ENCODE peak calls at places on chromosomes 16 and 17, in six cellular contexts. One of them, this sample, is unnamed. For H3K4me1, the result is how much of the 10 kb centered on the place peaks cover.

GRCh38 chr17:67753026-67753425 is 35.3 kb downstream of the NOL11 start:
- DNase-seq in HCT116: no peak
- DNase-seq in HepG2: no peak
- DNase-seq in K562: no peak
- DNase-seq in H1: no peak
- DNase-seq in GM12878: no peak
- DNase-seq in this sample: no peak

GRCh38 chr16:57141822-57142631 is 43.8 kb downstream of the PSME3IP1 start:
- DNase-seq in HCT116: no peak
- DNase-seq in HepG2: no peak
- DNase-seq in K562: no peak
- DNase-seq in H1: no peak
- DNase-seq in GM12878: no peak
- DNase-seq in this sample: no peak

GRCh38 chr17:7560172-7561027 is 1.3 kb upstream of the SENP3 start:
- DNase-seq in HCT116: no peak
- DNase-seq in HepG2: peak
- DNase-seq in K562: peak
- DNase-seq in H1: no peak
- DNase-seq in GM12878: no peak
- DNase-seq in this sample: no peak

GRCh38 chr17:78670850-78671291 is 93.7 kb upstream of the DNAH17 start:
- DNase-seq in HCT116: no peak
- DNase-seq in HepG2: no peak
- DNase-seq in K562: no peak
- DNase-seq in H1: no peak
- DNase-seq in GM12878: no peak
- DNase-seq in this sample: no peak

GRCh38 chr16:76201385-76201784 is 75.8 kb upstream of the CNTNAP4 start:
- DNase-seq in HCT116: no peak
- DNase-seq in HepG2: no peak
- DNase-seq in K562: no peak
- DNase-seq in H1: no peak
- DNase-seq in GM12878: no peak
- DNase-seq in this sample: no peak

GRCh38 chr17:67127925-67128324 is 83.6 kb downstream of the CACNG1 start:
- DNase-seq in HCT116: no peak
- DNase-seq in HepG2: no peak
- DNase-seq in K562: no peak
- DNase-seq in H1: no peak
- DNase-seq in GM12878: no peak
- DNase-seq in this sample: no peak

GRCh38 chr17:68318103-68318991 is 27.1 kb downstream of the ARSG start:
- DNase-seq in HCT116: peak
- DNase-seq in HepG2: peak
- DNase-seq in K562: no peak
- DNase-seq in H1: no peak
- DNase-seq in GM12878: no peak
- DNase-seq in this sample: peak

GRCh38 chr17:66507103-66507923 is 204.9 kb downstream of the PRKCA start:
- DNase-seq in HCT116: peak
- DNase-seq in HepG2: peak
- DNase-seq in K562: peak
- DNase-seq in H1: no peak
- DNase-seq in GM12878: no peak
- DNase-seq in this sample: no peak

GRCh38 chr16:27225536-27226360 is 22.4 kb downstream of the KDM8 start:
- DNase-seq in HCT116: no peak
- DNase-seq in HepG2: no peak
- DNase-seq in K562: no peak
- DNase-seq in H1: no peak
- DNase-seq in GM12878: no peak
- DNase-seq in this sample: no peak

GRCh38 chr16:25729188-25729587 is 37.4 kb downstream of the HS3ST4 start:
- DNase-seq in HCT116: no peak
- DNase-seq in HepG2: no peak
- DNase-seq in K562: no peak
- DNase-seq in H1: no peak
- DNase-seq in GM12878: no peak
- DNase-seq in this sample: no peak

GRCh38 chr17:35766903-35767510 is 6.3 kb downstream of the C17orf50 start:
- DNase-seq in HCT116: no peak
- DNase-seq in HepG2: no peak
- DNase-seq in K562: peak
- DNase-seq in H1: no peak
- DNase-seq in GM12878: no peak
- DNase-seq in this sample: no peak

GRCh38 chr17:66348605-66349165 is 46.3 kb downstream of the PRKCA start:
- DNase-seq in HCT116: peak
- DNase-seq in HepG2: peak
- DNase-seq in K562: peak
- DNase-seq in H1: no peak
- DNase-seq in GM12878: no peak
- DNase-seq in this sample: no peak

GRCh38 chr16:71472041-71472440 is 10.0 kb upstream of the ZNF23 start:
- DNase-seq in HCT116: no peak
- DNase-seq in HepG2: no peak
- DNase-seq in K562: no peak
- DNase-seq in H1: no peak
- DNase-seq in GM12878: no peak
- DNase-seq in this sample: no peak

GRCh38 chr17:75695141-75695829 is 26.0 kb upstream of the ITGB4 start:
- DNase-seq in HCT116: peak
- DNase-seq in HepG2: no peak
- DNase-seq in K562: no peak
- DNase-seq in H1: no peak
- DNase-seq in GM12878: no peak
- DNase-seq in this sample: no peak

GRCh38 chr16:87563022-87563421 is 39.3 kb upstream of the JPH3 start:
- DNase-seq in HCT116: no peak
- DNase-seq in HepG2: no peak
- DNase-seq in K562: no peak
- DNase-seq in H1: no peak
- DNase-seq in GM12878: no peak
- DNase-seq in this sample: no peak

GRCh38 chr17:44840936-44841335 is 6.7 kb upstream of the HIGD1B start:
- DNase-seq in HCT116: no peak
- DNase-seq in HepG2: no peak
- DNase-seq in K562: no peak
- DNase-seq in H1: no peak
- DNase-seq in GM12878: no peak
- DNase-seq in this sample: no peak

GRCh38 chr16:54926166-54926838 is 4.4 kb upstream of the IRX5 start:
- DNase-seq in HCT116: no peak
- DNase-seq in HepG2: no peak
- DNase-seq in K562: no peak
- DNase-seq in H1: no peak
- DNase-seq in GM12878: no peak
- DNase-seq in this sample: no peak

GRCh38 chr16:495127-495748 is 32.3 kb upstream of the CAPN15 start:
- DNase-seq in HCT116: no peak
- DNase-seq in HepG2: peak
- DNase-seq in K562: peak
- DNase-seq in H1: peak
- DNase-seq in GM12878: no peak
- DNase-seq in this sample: peak

GRCh38 chr17:15261063-15261817 is 3.9 kb downstream of the PMP22 start:
- DNase-seq in HCT116: no peak
- DNase-seq in HepG2: peak
- DNase-seq in K562: no peak
- DNase-seq in H1: no peak
- DNase-seq in GM12878: no peak
- DNase-seq in this sample: no peak

GRCh38 chr17:19510903-19511302 is 22.8 kb upstream of the SLC47A1 start:
- DNase-seq in HCT116: no peak
- DNase-seq in HepG2: no peak
- DNase-seq in K562: no peak
- DNase-seq in H1: no peak
- DNase-seq in GM12878: no peak
- DNase-seq in this sample: no peak

GRCh38 chr17:3754458-3755334 is 31.0 kb downstream of the HASPIN start:
- DNase-seq in HCT116: peak
- DNase-seq in HepG2: no peak
- DNase-seq in K562: peak
- DNase-seq in H1: peak
- DNase-seq in GM12878: no peak
- DNase-seq in this sample: peak

GRCh38 chr16:84884311-84885023 is 64.7 kb downstream of the CRISPLD2 start:
- DNase-seq in HCT116: no peak
- DNase-seq in HepG2: peak
- DNase-seq in K562: peak
- DNase-seq in H1: no peak
- DNase-seq in GM12878: no peak
- DNase-seq in this sample: no peak

GRCh38 chr17:50661795-50662391 is 27.2 kb downstream of the ABCC3 start:
- DNase-seq in HCT116: peak
- DNase-seq in HepG2: peak
- DNase-seq in K562: peak
- DNase-seq in H1: no peak
- DNase-seq in GM12878: no peak
- DNase-seq in this sample: no peak

GRCh38 chr16:88372522-88372921 is 10.2 kb upstream of the ZNF469 start:
- DNase-seq in HCT116: no peak
- DNase-seq in HepG2: no peak
- DNase-seq in K562: no peak
- DNase-seq in H1: no peak
- DNase-seq in GM12878: no peak
- DNase-seq in this sample: no peak

GRCh38 chr16:5054876-5055865 is 10.6 kb downstream of the C16orf89 start:
- DNase-seq in HCT116: no peak
- DNase-seq in HepG2: no peak
- DNase-seq in K562: no peak
- DNase-seq in H1: no peak
- DNase-seq in GM12878: no peak
- DNase-seq in this sample: no peak

GRCh38 chr17:34639706-34640425 is 60.5 kb downstream of the TMEM132E start:
- DNase-seq in HCT116: no peak
- DNase-seq in HepG2: no peak
- DNase-seq in K562: no peak
- DNase-seq in H1: no peak
- DNase-seq in GM12878: no peak
- DNase-seq in this sample: no peak

GRCh38 chr17:34645636-34646035 is 66.3 kb downstream of the TMEM132E start:
- DNase-seq in HCT116: no peak
- DNase-seq in HepG2: no peak
- DNase-seq in K562: no peak
- DNase-seq in H1: no peak
- DNase-seq in GM12878: no peak
- DNase-seq in this sample: no peak

GRCh38 chr17:34641368-34641767 is 62.0 kb downstream of the TMEM132E start:
- DNase-seq in HCT116: no peak
- DNase-seq in HepG2: no peak
- DNase-seq in K562: no peak
- DNase-seq in H1: no peak
- DNase-seq in GM12878: no peak
- DNase-seq in this sample: no peak

GRCh38 chr17:34647511-34647910 is 68.1 kb downstream of the TMEM132E start:
- DNase-seq in HCT116: no peak
- DNase-seq in HepG2: no peak
- DNase-seq in K562: peak
- DNase-seq in H1: no peak
- DNase-seq in GM12878: no peak
- DNase-seq in this sample: no peak

GRCh38 chr17:34644941-34645550 is 65.7 kb downstream of the TMEM132E start:
- DNase-seq in HCT116: no peak
- DNase-seq in HepG2: no peak
- DNase-seq in K562: no peak
- DNase-seq in H1: no peak
- DNase-seq in GM12878: no peak
- DNase-seq in this sample: no peak
- H3K4me3 ChIP-seq in HCT116: no peak
- H3K4me3 ChIP-seq in HepG2: no peak
- H3K4me3 ChIP-seq in K562: no peak
- H3K4me3 ChIP-seq in H1: no peak
- H3K4me3 ChIP-seq in GM12878: no peak
- H3K4me3 ChIP-seq in this sample: no peak

DNA sequence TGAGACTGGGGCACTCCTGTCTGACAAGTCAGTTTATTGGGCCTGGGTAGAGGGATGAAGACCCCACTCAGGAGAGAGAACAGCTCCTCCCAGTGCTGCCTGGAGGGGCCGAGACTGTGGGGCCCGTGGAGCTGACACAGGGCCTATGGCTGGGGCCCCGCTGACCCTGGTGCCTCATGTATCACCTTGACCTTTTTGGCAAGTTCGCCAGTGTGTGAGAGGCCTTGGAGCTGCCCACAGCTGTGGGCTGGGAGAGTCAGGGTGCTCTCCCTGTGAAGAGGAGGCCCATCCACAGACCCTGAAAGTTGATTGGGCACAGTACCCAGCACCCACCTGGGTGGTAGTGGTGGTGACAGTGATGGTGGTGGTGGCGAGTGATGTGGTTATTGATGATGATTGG is 28.9 kb downstream of the BAHCC1 start:
- DNase-seq in HCT116: no peak
- DNase-seq in HepG2: no peak
- DNase-seq in K562: no peak
- DNase-seq in H1: no peak
- DNase-seq in GM12878: no peak
- DNase-seq in this sample: no peak
- H3K4me1 ChIP-seq in HCT116: half or more
- H3K4me1 ChIP-seq in HepG2: under half
- H3K4me1 ChIP-seq in K562: under half
- H3K4me1 ChIP-seq in H1: under half
- H3K4me1 ChIP-seq in GM12878: under half
- H3K4me1 ChIP-seq in this sample: under half

DNA sequence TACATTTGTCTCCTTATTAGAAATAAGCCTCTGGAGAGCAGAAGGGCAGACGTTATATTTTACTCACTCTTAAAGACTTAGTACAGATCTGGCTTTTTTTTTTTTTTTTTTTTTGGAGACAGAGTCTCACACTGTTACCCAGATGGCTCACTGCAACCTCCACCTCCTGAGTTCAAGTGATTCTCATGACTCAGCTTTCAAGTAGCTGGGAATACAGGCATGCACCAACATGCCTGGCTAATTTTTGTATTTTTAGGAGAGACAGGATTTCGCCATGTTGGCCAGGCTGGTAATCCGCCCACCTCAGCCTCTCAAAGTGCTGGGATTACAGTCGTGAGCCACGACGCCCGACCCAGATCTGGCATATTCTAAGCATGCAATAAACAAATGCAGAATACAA is 36.4 kb upstream of the TMEM97 start:
- DNase-seq in HCT116: peak
- DNase-seq in HepG2: no peak
- DNase-seq in K562: no peak
- DNase-seq in H1: no peak
- DNase-seq in GM12878: no peak
- DNase-seq in this sample: no peak
- TF ChIP-seq ZNF274 in HCT116: no peak
- TF ChIP-seq ZNF274 in HepG2: no peak
- TF ChIP-seq ZNF274 in K562: no peak
- TF ChIP-seq ZNF274 in H1: no peak
- TF ChIP-seq ZNF274 in GM12878: no peak
- TF ChIP-seq ZNF274 in this sample: no peak

DNA sequence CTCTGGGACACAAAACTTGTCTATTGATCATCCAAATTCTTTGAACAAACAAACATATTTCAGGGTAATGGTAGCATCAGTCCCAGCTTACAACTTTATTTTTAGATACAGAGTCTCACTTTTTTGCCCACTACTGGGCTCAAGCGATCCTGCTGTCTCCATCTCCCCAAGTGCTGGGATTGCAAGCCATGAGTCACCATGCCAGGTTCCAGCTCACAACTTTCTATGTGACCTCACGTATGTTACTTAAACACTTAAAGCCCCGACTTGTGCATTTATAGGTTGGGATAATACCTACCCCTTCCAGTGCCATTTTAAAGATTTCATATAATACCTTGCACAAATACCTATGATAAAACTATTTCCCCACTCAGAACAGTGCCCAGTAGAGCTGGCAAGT is 42.0 kb upstream of the KSR1 start:
- DNase-seq in HCT116: no peak
- DNase-seq in HepG2: no peak
- DNase-seq in K562: no peak
- DNase-seq in H1: no peak
- DNase-seq in GM12878: no peak
- DNase-seq in this sample: no peak
- H3K4me3 ChIP-seq in HCT116: no peak
- H3K4me3 ChIP-seq in HepG2: no peak
- H3K4me3 ChIP-seq in K562: no peak
- H3K4me3 ChIP-seq in H1: no peak
- H3K4me3 ChIP-seq in GM12878: no peak
- H3K4me3 ChIP-seq in this sample: no peak

This sample was measured in NT2/D1.